ENCODE peak calls at places on chromosomes 1 and 21, in four cellular contexts. Q is PC-9, K is left ventricle myocardium inferior, Y is uterus. B is an unnamed sample. For H3K4me1, the result is how much of the 10 kb centered on the place peaks cover.

GRCh38 chr1:51230501-51231078 is 5.5 kb upstream of the RNF11 start:
- DNase-seq in Q (no peak), K (no peak), Y (no peak), B (no peak)

GRCh38 chr1:88741413-88741812 is 57.3 kb downstream of the PKN2 start:
- DNase-seq in Q (no peak), K (no peak), Y (no peak), B (no peak)

GRCh38 chr1:54114955-54115354 is 37.8 kb downstream of the CDCP2 start:
- DNase-seq in Q (no peak), K (no peak), Y (no peak), B (no peak)

GRCh38 chr21:41168391-41169257 is 664 bp downstream of the BACE2 start:
- DNase-seq in Q (peak), K (peak), Y (peak), B (peak)

GRCh38 chr1:41450747-41451285 is 33.7 kb downstream of the EDN2 start:
- DNase-seq in Q (no peak), K (no peak), Y (no peak), B (no peak)

GRCh38 chr1:25911162-25911561 is 4.9 kb upstream of the STMN1 start:
- DNase-seq in Q (no peak), K (no peak), Y (no peak), B (no peak)

GRCh38 chr21:25039461-25040380 is 567.6 kb downstream of the MRPL39 start:
- DNase-seq in Q (no peak), K (no peak), Y (no peak), B (no peak)

GRCh38 chr1:60903591-60903990 is 178.8 kb upstream of the NFIA start:
- DNase-seq in Q (no peak), K (peak), Y (peak), B (peak)

GRCh38 chr1:204267191-204267601 is 53.4 kb upstream of the GOLT1A start:
- DNase-seq in Q (no peak), K (no peak), Y (no peak), B (no peak)

GRCh38 chr1:156499703-156500577 is 635 bp downstream of the MEF2D start:
- DNase-seq in Q (peak), K (peak), Y (peak), B (no peak)

DNA sequence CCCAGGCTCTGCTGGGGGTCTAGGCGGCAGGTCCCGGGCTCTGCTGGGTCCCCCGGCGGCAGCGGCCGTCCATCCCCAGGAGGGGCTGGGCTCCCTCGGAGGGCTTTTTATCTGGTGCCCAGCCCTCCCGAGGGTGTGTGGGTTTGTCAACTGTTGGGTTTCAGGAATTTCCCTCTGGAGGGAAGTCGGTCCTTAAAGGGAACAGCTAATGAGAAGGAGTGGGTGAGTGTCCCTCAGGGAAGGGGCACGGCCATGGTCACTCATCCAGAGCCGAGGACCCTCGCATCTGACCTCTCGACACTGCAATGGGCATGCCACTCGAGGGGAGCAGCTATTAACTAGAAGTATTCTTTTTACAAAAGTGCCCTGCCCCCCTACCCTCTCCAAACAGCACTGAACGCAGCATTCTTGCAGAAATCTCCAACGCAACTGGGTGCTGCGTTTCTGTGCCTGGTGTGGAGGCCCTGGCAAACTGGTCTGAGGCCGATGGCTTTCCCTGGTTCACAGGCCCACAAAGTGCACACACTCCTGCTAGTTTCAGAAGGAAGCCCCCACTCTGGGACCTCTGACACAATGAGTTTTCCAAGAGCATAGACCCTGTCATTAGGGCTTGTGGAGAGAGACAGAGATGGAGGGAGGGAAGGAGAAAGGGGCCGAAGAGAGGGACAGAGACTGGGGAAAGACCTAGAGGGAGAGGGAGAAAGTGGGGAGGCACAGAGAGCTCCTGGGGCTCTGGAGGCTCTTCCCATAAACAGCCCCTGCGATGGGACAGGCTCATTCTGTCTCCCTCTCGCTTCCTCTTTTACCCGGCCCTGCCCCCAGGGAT is 1.0 kb upstream of the TSPEAR start:
- DNase-seq in Q (no peak), K (no peak), Y (peak), B (no peak)
- H3K4me1 ChIP-seq in Q (under half), K (half or more), Y (under half), B (under half)

DNA sequence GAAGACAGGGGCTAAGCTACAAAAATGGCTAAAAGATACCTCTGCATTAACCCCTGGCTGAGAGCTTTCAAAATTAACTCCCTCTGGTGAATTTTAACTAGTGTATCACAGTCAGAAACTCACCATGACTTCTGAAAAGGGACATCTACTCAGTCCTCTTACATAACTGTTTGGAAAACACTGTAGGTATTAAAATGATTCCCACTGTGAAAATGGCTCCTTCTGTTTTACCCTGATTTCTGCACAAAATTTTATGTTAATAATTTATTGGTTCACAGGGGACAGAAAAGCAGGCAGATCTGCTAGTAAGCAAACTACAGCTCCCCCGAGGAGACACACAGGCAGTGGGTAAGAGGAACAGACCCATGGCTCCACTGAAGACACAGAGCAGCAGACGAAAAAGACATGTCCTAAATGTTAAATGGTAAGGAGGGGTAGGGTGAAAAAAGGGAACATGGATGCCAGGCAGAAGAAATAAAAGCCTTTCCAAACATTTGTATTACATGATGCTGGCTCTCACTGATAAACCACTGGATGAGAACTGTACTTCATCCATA is 111.7 kb downstream of the SLC45A1 start:
- DNase-seq in Q (no peak), K (no peak), Y (no peak), B (no peak)
- TF ChIP-seq CTCF in Q (no peak), K (no peak), Y (no peak), B (no peak)

GRCh38 chr1:154190550-154190949 is 1.4 kb downstream of the TPM3 start:
- DNase-seq in Q (no peak), K (no peak), Y (no peak), B (no peak)
- H3K4me1 ChIP-seq in Q (under half), K (under half), Y (under half), B (under half)

GRCh38 chr21:45454081-45454923 is 49.3 kb downstream of the COL18A1 start:
- DNase-seq in Q (no peak), K (peak), Y (no peak), B (no peak)
- TF ChIP-seq CTCF in Q (no peak), K (no peak), Y (no peak), B (no peak)

DNA sequence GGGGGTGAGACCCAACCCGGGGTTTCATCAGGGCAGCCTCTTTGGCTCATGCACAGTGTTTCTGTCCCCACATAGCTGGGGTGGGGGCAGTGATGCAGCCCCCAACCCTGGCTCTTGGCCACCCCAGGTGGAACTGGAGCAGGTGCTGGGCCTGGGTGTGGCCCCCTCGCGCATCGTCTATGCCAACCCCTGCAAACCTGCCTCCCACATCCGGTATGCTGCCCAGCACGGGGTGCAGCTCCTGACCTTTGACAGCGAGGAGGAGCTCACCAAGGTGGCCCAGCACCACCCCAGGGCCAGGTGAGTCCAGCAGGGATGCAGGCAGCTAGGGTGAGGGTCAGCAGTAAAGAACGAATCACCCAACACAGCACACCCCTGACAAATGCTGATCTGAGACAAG is 72.3 kb upstream of the TINAGL1 start:
- DNase-seq in Q (no peak), K (no peak), Y (no peak), B (no peak)
- H3K4me1 ChIP-seq in Q (under half), K (under half), Y (under half), B (under half)

GRCh38 chr1:47402591-47402990 is 13.5 kb upstream of the FOXE3 start:
- DNase-seq in Q (no peak), K (no peak), Y (no peak), B (no peak)
- TF ChIP-seq CTCF in Q (no peak), K (no peak), Y (no peak), B (no peak)

GRCh38 chr1:145995964-145996432 is 381 bp downstream of the TXNIP start:
- DNase-seq in Q (no peak), K (no peak), Y (peak), B (no peak)
- H3K4me1 ChIP-seq in Q (half or more), K (half or more), Y (under half), B (half or more)

B was measured in thoracic aorta.